ENCODE peak calls at places on chromosomes 3 and 15, in seven cellular contexts. A is uterus, K is HCT116, D is endothelial cell of umbilical vein, Z is spleen, N is AG09309, Y is cardiac fibroblast. H is an unnamed sample.

GRCh38 chr3:142645236-142645793 is 49.1 kb downstream of the PLS1 start:
- DNase-seq in N (no peak), D (peak), K (peak), Z (no peak), A (no peak), Y (peak), H (no peak)

GRCh38 chr15:68618339-68619302 is 39.8 kb downstream of the CORO2B start:
- DNase-seq in Z (no peak), N (no peak), Y (peak), D (peak), K (no peak), A (no peak), H (peak)

GRCh38 chr15:52069559-52069958 is 43.0 kb downstream of the BCL2L10 start:
- DNase-seq in D (no peak), K (no peak), N (no peak), A (no peak), Y (no peak), Z (no peak), H (no peak)

GRCh38 chr3:113783463-113783862 is 36.6 kb downstream of the ATP6V1A start:
- DNase-seq in Y (peak), Z (no peak), A (no peak), K (no peak), D (peak), N (peak), H (peak)

GRCh38 chr15:100211855-100212850 is 129.6 kb downstream of the ADAMTS17 start:
- DNase-seq in Y (no peak), A (no peak), D (no peak), N (no peak), K (no peak), Z (peak), H (peak)

GRCh38 chr3:141950572-141951493 is 74.4 kb downstream of the ATP1B3 start:
- DNase-seq in D (no peak), K (no peak), A (no peak), Z (peak), Y (no peak), N (no peak), H (no peak)

GRCh38 chr3:25354071-25354470 is 74.0 kb upstream of the RARB start:
- DNase-seq in Z (no peak), A (no peak), D (no peak), N (peak), K (no peak), Y (peak), H (peak)

GRCh38 chr15:55694652-55695150 is 48.3 kb downstream of the PRTG start:
- DNase-seq in N (peak), Y (no peak), K (no peak), D (peak), Z (no peak), A (no peak), H (peak)

GRCh38 chr15:91021516-91022074 is 799 bp downstream of the VPS33B start:
- DNase-seq in N (no peak), D (no peak), A (no peak), Z (no peak), K (no peak), Y (peak), H (no peak)

GRCh38 chr3:184186184-184186901 is at the start of gene ABCF3:
- DNase-seq in A (peak), Y (peak), K (no peak), N (no peak), D (no peak), Z (no peak), H (peak)

GRCh38 chr3:149845570-149846244 is 32.7 kb downstream of the RNF13 start:
- DNase-seq in D (no peak), Y (peak), K (no peak), A (no peak), N (no peak), Z (no peak), H (peak)

GRCh38 chr15:74692327-74692726 is 3.5 kb downstream of the EDC3 start:
- DNase-seq in N (no peak), Z (no peak), D (no peak), A (no peak), K (no peak), Y (no peak), H (no peak)
- TF ChIP-seq CTCF in N (no peak), Z (no peak), D (no peak), A (no peak), K (no peak), Y (no peak), H (no peak)

GRCh38 chr3:13016726-13017255 is 56.4 kb downstream of the IQSEC1 start:
- DNase-seq in D (no peak), N (no peak), A (no peak), Z (peak), K (no peak), Y (no peak), H (no peak)
- H3K4me3 ChIP-seq in D (no peak), N (no peak), A (no peak), Z (peak), K (no peak), Y (no peak), H (no peak)

DNA sequence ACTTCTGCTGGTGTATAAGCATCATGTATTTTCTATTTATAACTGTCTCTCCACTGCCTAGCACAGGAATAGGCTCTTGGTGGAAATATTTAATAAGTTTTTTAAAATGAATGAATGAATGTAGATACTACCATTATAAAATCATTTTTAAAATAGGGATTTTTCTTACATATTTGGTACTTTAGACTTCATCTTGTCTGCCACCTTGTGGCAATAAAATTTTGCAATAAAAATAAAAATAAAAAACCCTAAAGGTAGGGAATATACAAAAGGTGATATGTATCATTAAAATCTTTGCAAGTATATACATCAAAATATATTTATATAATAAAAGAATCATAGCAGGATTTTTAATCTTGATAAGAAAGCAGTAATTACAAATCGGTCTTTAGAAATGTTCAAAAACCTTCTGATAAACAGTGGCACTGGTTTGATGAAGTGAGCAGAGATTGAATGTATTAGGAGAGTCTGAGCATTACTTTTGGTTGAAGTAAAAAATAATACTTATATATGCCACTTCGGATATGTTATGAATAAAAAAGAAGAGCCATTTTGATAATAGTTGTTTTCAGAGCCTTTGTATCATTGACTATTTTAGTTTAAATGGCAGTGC is 95.2 kb downstream of the SPATA16 start:
- DNase-seq in K (no peak), N (no peak), D (peak), A (no peak), Z (no peak), Y (peak), H (peak)
- TF ChIP-seq CTCF in K (peak), N (peak), D (peak), A (no peak), Z (no peak), Y (peak), H (peak)

GRCh38 chr3:140493271-140493670 is 184.6 kb upstream of the TRIM42 start:
- DNase-seq in D (no peak), A (no peak), Z (no peak), N (no peak), Y (no peak), K (no peak), H (no peak)

DNA sequence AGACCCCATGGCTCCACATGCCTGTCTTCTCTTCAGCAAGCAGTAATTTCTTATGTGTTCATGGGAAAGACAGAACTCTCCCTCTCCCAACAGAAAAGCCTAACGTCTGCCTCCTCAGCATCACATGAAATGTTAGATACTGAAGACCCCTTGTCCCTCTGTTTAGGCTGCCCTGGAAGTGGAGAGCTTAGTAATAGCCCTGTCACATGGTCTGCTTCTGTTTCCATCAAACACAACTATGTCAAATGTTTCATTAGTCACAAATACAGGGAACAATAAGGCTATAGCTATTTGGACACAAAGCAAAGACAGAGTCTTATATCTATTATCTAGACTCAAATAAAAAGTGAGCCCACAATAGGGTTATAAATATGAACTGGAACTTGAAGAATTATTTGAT is 190.3 kb upstream of the TRIM42 start:
- DNase-seq in Y (no peak), A (no peak), K (no peak), Z (no peak), N (no peak), D (no peak), H (no peak)
- H3K4me3 ChIP-seq in Y (no peak), A (no peak), K (no peak), Z (no peak), N (no peak), D (no peak), H (no peak)

DNA sequence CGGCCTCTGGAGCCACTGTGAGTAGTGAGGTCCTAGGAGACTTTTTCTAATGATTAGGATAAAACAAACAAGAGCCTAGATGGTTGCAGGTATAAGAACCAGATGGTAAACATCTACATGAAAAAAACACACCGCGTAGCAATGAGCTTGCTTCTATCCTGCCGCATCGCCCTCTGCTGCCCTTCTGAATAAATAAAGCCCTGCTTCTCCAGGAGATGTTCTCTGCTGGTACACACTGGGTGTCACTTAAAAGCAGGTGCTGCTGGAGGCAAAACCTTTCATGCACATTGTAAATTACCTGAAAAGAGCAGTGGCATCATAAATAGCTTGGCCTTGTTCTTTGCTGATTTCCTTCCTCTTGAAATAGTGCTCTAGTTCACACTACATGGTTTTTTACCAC is 164.4 kb upstream of the TOPAZ1 start:
- DNase-seq in A (no peak), N (no peak), D (no peak), Z (no peak), K (no peak), Y (peak), H (no peak)
- TF ChIP-seq CTCF in A (no peak), N (peak), D (no peak), Z (no peak), K (peak), Y (peak), H (peak)

GRCh38 chr3:169278092-169278491 is 385.4 kb downstream of the MECOM start:
- DNase-seq in K (no peak), Y (no peak), N (no peak), Z (no peak), A (no peak), D (no peak), H (no peak)

GRCh38 chr3:169268942-169269460 is 394.5 kb downstream of the MECOM start:
- DNase-seq in K (no peak), A (no peak), D (no peak), Y (no peak), N (no peak), Z (no peak), H (no peak)

GRCh38 chr3:169266986-169267385 is 396.5 kb downstream of the MECOM start:
- DNase-seq in N (no peak), D (no peak), Y (no peak), K (no peak), Z (no peak), A (no peak), H (no peak)

GRCh38 chr3:169268286-169268776 is 395.2 kb downstream of the MECOM start:
- DNase-seq in Y (no peak), Z (no peak), D (peak), A (no peak), N (no peak), K (no peak), H (no peak)

DNA sequence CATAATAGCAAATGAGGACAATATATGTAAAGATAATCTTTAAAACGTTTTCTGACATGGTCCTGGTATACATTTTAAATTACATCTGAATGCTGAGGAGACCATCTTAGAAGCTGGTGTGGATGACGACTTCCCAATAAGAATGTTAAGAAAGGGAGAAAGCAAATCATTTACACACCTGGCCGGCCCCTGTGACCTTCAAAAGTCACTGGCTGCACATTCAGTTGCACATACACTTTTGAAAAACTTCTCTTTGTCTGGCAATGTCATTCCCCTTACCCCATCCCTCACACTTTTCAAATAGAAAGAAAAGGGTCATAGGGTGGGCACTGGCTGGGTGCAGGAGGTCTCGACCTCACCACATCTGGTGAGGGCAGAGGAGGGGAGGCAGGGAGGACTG is 391.0 kb downstream of the MECOM start:
- DNase-seq in D (no peak), A (no peak), Y (no peak), Z (no peak), N (no peak), K (no peak), H (no peak)
- H3K4me3 ChIP-seq in D (no peak), A (no peak), Y (no peak), Z (no peak), N (no peak), K (no peak), H (no peak)